ENCODE peak calls at places on chromosomes 2 and 18, in ten cellular contexts. C is endothelial cell of umbilical vein; T is AG10803; L is mammary epithelial cell; U is astrocyte; H is coronary artery; D is thyroid gland; V is upper lobe of left lung; O is CD8-positive, alpha-beta memory T cell; A is skeletal muscle cell. P is an unnamed sample.

GRCh38 chr18:74498712-74499629 is 2.8 kb downstream of the CNDP2 start:
- DNase-seq in H (no peak), O (peak; percentile 87), V (no peak), C (no peak), D (peak; percentile 91), L (no peak), U (peak; percentile 12), T (peak; percentile 20), A (no peak), P (no peak)

GRCh38 chr2:158337018-158337417 is 119.5 kb downstream of the CCDC148 start:
- DNase-seq in H (no peak), V (no peak), C (no peak), U (no peak), D (no peak), T (no peak), L (no peak), O (no peak), A (no peak), P (no peak)

GRCh38 chr2:3285901-3286645 is 91.5 kb downstream of the EIPR1 start:
- DNase-seq in V (no peak), D (no peak), L (no peak), T (no peak), A (no peak), U (no peak), H (no peak), O (no peak), C (no peak), P (no peak)

GRCh38 chr2:234681206-234681605 is 184.3 kb upstream of the ARL4C start:
- DNase-seq in C (no peak), V (no peak), H (no peak), L (no peak), T (no peak), O (no peak), A (no peak), U (peak; percentile 71), D (no peak), P (peak; percentile 88)

GRCh38 chr2:170651603-170652002 is 63.5 kb upstream of the SP5 start:
- DNase-seq in T (no peak), A (no peak), V (no peak), C (no peak), D (no peak), L (no peak), H (no peak), U (no peak), O (peak; percentile 49), P (no peak)

GRCh38 chr2:45287040-45287439 is 277.8 kb upstream of the SIX2 start:
- DNase-seq in C (no peak), T (no peak), D (peak; percentile 37), L (no peak), O (no peak), H (no peak), U (no peak), V (no peak), A (no peak), P (no peak)

GRCh38 chr2:212348501-212348900 is 190.1 kb downstream of the ERBB4 start:
- DNase-seq in U (no peak), A (no peak), O (no peak), T (no peak), C (no peak), V (no peak), H (no peak), L (no peak), D (no peak), P (no peak)

GRCh38 chr2:127770973-127771735 is 39.8 kb downstream of the WDR33 start:
- DNase-seq in C (peak; percentile 69), U (peak; percentile 95), L (peak; percentile 87), V (no peak), A (peak; percentile 76), D (no peak), O (no peak), T (peak; percentile 79), H (no peak), P (no peak)

GRCh38 chr2:188414412-188414811 is 122.7 kb downstream of the GULP1 start:
- DNase-seq in V (no peak), H (no peak), A (peak; percentile 39), C (no peak), L (no peak), U (peak; percentile 53), O (no peak), T (peak; percentile 31), D (no peak), P (peak; percentile 68)

GRCh38 chr18:3790702-3791101 is 340.7 kb downstream of the TGIF1 start:
- DNase-seq in D (no peak), U (peak; percentile 94), O (no peak), L (no peak), T (no peak), C (peak; percentile 83), A (peak; percentile 46), H (no peak), V (no peak), P (no peak)

GRCh38 chr2:71747573-71747972 is 294.2 kb downstream of the DYSF start:
- DNase-seq in D (no peak), H (no peak), T (no peak), V (no peak), A (no peak), L (peak; percentile 68), O (no peak), U (no peak), C (no peak), P (no peak)
- H3K4me3 ChIP-seq in D (no peak overlapping the region), H (no peak overlapping the region), T (no peak overlapping the region), V (no peak overlapping the region), A (no peak overlapping the region), L (no peak overlapping the region), O (no peak overlapping the region), U (no peak overlapping the region), C (no peak overlapping the region), P (no peak overlapping the region)

GRCh38 chr2:148022882-148023281 is 2.0 kb downstream of the MBD5 start:
- DNase-seq in A (no peak), O (no peak), U (no peak), V (no peak), T (no peak), D (no peak), C (no peak), L (no peak), H (no peak), P (no peak)

GRCh38 chr2:148026573-148026972 is 5.7 kb downstream of the MBD5 start:
- DNase-seq in D (no peak), C (no peak), L (no peak), A (no peak), T (no peak), U (no peak), H (no peak), O (no peak), V (no peak), P (no peak)

GRCh38 chr2:148022351-148022750 is 1.5 kb downstream of the MBD5 start:
- DNase-seq in H (no peak), A (no peak), T (no peak), V (no peak), D (no peak), O (no peak), L (no peak), C (peak; percentile 18), U (no peak), P (no peak)

GRCh38 chr2:148021059-148021985 is at the start of gene MBD5:
- DNase-seq in C (peak; percentile 67), O (peak; percentile 79), T (peak; percentile 55), A (peak; percentile 17), D (peak; percentile 59), U (peak; percentile 45), V (peak; percentile 23), H (peak; percentile 76), L (peak; percentile 36), P (no peak)

DNA sequence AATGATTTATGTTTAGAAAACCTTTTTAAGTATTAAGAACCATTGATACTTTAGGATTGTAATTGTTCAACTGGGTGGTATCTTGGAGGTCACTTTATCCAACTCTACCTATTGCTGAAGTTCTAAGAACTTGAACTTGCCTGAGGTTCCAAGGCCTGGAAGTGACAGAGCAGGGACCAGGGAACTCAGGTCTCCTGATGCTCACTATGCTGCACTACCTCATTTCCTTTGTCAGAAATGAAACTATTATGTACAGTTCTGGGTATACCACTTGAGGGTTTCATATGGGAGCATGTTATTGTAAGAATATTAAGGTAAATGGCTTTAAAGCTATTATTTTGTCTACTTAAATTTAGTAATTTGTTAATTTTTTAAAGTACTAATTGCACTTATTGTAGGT is 3.0 kb downstream of the MBD5 start:
- DNase-seq in A (no peak), L (no peak), V (no peak), U (no peak), D (no peak), C (no peak), T (no peak), H (no peak), O (no peak), P (no peak)
- H3K4me3 ChIP-seq in A (no peak overlapping the region), L (no peak overlapping the region), V (no peak overlapping the region), U (no peak overlapping the region), D (no peak overlapping the region), C (no peak overlapping the region), T (no peak overlapping the region), H (no peak overlapping the region), O (no peak overlapping the region), P (peak overlapping the region; percentile 0)

DNA sequence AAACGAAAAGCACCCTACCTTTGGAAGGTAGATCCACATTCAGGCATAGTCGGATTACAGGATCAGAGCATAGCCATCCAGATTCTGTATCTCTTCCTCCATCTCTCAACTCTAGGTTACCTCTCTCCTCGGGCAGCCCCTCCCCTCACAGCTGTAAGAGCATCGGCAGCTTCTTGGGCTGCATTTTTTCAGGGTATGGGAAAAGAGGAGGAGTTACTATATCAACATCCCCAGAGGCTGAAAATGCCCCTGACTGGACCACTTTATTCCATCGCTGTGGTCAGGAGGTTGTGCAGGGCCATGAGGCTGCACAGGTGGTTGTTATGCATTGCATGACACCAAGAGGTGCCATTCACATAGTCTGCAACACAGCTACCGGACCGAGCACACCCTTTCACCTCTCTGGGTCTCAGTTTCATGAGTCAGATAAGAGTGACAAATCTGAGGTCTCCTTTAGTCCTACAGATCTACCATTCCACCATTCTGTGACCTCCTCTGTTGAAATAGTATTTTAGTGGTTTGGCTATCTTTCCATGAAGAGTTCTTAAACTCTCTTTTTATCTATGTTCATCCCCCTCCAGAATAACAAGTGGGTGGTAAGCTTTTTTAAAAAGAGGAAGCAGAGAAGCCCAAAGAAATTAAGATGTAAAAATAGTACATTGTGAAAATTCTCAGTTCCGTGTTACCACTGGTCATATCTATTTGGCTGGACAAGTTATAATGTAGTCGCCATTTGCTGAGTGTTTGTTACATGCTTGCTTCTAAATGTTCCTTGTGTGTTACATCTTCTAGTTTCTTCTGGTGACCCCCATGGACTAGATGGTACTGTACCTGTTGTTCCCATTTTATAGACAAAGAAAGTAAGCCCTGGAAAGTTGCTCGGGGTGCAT is 56.6 kb upstream of the SLC1A4 start:
- DNase-seq in C (no peak), H (no peak), L (no peak), O (no peak), U (no peak), T (no peak), V (no peak), A (no peak), D (no peak), P (no peak)
- H3K4me3 ChIP-seq in C (no peak overlapping the region), H (no peak overlapping the region), L (no peak overlapping the region), O (no peak overlapping the region), U (no peak overlapping the region), T (no peak overlapping the region), V (no peak overlapping the region), A (no peak overlapping the region), D (no peak overlapping the region), P (no peak overlapping the region)

DNA sequence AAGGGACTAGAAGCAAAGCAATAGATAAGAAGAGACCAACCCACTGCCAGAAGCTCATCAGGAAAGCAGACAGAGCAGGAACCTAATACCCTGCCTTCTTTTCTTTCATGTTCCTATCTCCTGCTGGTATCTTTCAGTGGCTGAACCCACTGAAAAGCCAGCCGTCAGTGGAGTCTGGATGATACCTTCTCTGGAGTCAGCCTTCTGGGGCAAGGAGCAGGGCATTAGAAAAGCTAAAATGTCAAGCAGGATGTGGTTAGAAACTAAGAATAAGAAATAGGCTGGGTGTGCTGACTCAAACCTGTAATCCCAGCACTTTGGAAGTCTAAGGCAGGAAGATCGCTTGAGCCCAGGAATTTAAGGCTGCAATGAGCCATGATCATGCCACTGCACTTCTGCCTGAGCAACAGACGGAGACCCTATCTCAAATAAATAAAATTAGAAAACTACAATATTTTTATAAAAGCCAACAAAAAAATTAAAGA is 641.9 kb upstream of the FSHR start:
- DNase-seq in L (no peak), V (no peak), H (no peak), A (no peak), T (no peak), U (no peak), D (no peak), C (no peak), O (no peak), P (peak; percentile 4)
- H3K4me3 ChIP-seq in L (no peak overlapping the region), V (no peak overlapping the region), H (no peak overlapping the region), A (no peak overlapping the region), T (no peak overlapping the region), U (no peak overlapping the region), D (no peak overlapping the region), C (no peak overlapping the region), O (no peak overlapping the region), P (no peak overlapping the region)